ENCODE peak calls at places on chromosome 15, in six cellular contexts. W is kidney epithelial cell; U is aorta; A is ovary; G is breast epithelium; T is CD8-positive, alpha-beta memory T cell. D is an unnamed sample.

GRCh38 chr15:74696808-74697207 is 984 bp upstream of the EDC3 start:
- DNase-seq in W (no peak), U (no peak), A (no peak), G (no peak), T (no peak), D (no peak)

GRCh38 chr15:84982301-84982920 is 755 bp downstream of the PDE8A start:
- DNase-seq in W (no peak), U (peak; percentile 62), A (peak; percentile 56), G (no peak), T (peak; percentile 40), D (peak; percentile 77)

GRCh38 chr15:39357478-39358268 is 223.2 kb upstream of the THBS1 start:
- DNase-seq in W (no peak), U (no peak), A (no peak), G (no peak), T (no peak), D (no peak)

GRCh38 chr15:48963524-48964113 is at the start of gene SHC4:
- DNase-seq in W (no peak), U (peak; percentile 70), A (peak; percentile 67), G (no peak), T (no peak), D (peak; percentile 54)

GRCh38 chr15:51342249-51342999 is 969 bp downstream of the GLDN start:
- DNase-seq in W (no peak), U (no peak), A (no peak), G (no peak), T (no peak), D (peak; percentile 37)

GRCh38 chr15:101459579-101460300 is 29.8 kb downstream of the PCSK6 start:
- DNase-seq in W (no peak), U (no peak), A (no peak), G (no peak), T (no peak), D (no peak)

GRCh38 chr15:85751731-85752421 is 42.8 kb downstream of the KLHL25 start:
- DNase-seq in W (no peak), U (no peak), A (peak; percentile 42), G (no peak), T (no peak), D (no peak)

GRCh38 chr15:31332020-31332680 is 5.5 kb downstream of the KLF13 start:
- DNase-seq in W (no peak), U (no peak), A (no peak), G (no peak), T (no peak), D (no peak)

GRCh38 chr15:58472821-58473581 is 41.2 kb downstream of the LIPC start:
- DNase-seq in W (no peak), U (no peak), A (no peak), G (no peak), T (peak; percentile 15), D (no peak)

GRCh38 chr15:78103406-78104118 is 11.2 kb downstream of the SH2D7 start:
- DNase-seq in W (no peak), U (peak; percentile 69), A (no peak), G (no peak), T (peak; percentile 40), D (no peak)

GRCh38 chr15:52066842-52067544 is 45.6 kb downstream of the BCL2L10 start:
- DNase-seq in W (no peak), U (no peak), A (no peak), G (no peak), T (no peak), D (peak; percentile 62)

GRCh38 chr15:68554716-68555347 is 24.0 kb upstream of the CORO2B start:
- DNase-seq in W (no peak), U (no peak), A (no peak), G (no peak), T (no peak), D (no peak)

GRCh38 chr15:36831125-36831914 is 251.9 kb downstream of the CDIN1 start:
- DNase-seq in W (peak; percentile 39), U (no peak), A (no peak), G (no peak), T (no peak), D (no peak)

GRCh38 chr15:90530250-90531051 is 728 bp downstream of the CRTC3 start:
- DNase-seq in W (no peak), U (peak; percentile 64), A (peak; percentile 80), G (peak; percentile 47), T (peak; percentile 15), D (peak; percentile 51)

GRCh38 chr15:59276225-59277178 is 69.9 kb downstream of the LDHAL6B start:
- DNase-seq in W (no peak), U (no peak), A (no peak), G (no peak), T (no peak), D (peak; percentile 86)

GRCh38 chr15:61974759-61975158 is 85.5 kb downstream of the VPS13C start:
- DNase-seq in W (no peak), U (no peak), A (no peak), G (no peak), T (no peak), D (no peak)

GRCh38 chr15:82737975-82738374 is 28.3 kb upstream of the AP3B2 start:
- DNase-seq in W (no peak), U (no peak), A (no peak), G (no peak), T (no peak), D (no peak)

GRCh38 chr15:98441599-98441998 is 206.7 kb upstream of the IGF1R start:
- DNase-seq in W (no peak), U (no peak), A (no peak), G (no peak), T (no peak), D (no peak)

GRCh38 chr15:75809986-75810750 is 33.1 kb upstream of the UBE2Q2 start:
- DNase-seq in W (no peak), U (no peak), A (no peak), G (no peak), T (no peak), D (peak; percentile 25)

GRCh38 chr15:67931861-67932260 is 92.0 kb upstream of the RNU6-1 start:
- DNase-seq in W (no peak), U (no peak), A (no peak), G (no peak), T (no peak), D (no peak)

GRCh38 chr15:56943398-56943797 is 25.0 kb downstream of the TCF12 start:
- DNase-seq in W (no peak), U (no peak), A (no peak), G (no peak), T (no peak), D (no peak)

GRCh38 chr15:55673287-55673686 is 69.7 kb downstream of the PRTG start:
- DNase-seq in W (no peak), U (no peak), A (no peak), G (no peak), T (no peak), D (no peak)

GRCh38 chr15:37087050-37087691 is 13.2 kb downstream of the MEIS2 start:
- DNase-seq in W (no peak), U (no peak), A (no peak), G (no peak), T (no peak), D (no peak)

DNA sequence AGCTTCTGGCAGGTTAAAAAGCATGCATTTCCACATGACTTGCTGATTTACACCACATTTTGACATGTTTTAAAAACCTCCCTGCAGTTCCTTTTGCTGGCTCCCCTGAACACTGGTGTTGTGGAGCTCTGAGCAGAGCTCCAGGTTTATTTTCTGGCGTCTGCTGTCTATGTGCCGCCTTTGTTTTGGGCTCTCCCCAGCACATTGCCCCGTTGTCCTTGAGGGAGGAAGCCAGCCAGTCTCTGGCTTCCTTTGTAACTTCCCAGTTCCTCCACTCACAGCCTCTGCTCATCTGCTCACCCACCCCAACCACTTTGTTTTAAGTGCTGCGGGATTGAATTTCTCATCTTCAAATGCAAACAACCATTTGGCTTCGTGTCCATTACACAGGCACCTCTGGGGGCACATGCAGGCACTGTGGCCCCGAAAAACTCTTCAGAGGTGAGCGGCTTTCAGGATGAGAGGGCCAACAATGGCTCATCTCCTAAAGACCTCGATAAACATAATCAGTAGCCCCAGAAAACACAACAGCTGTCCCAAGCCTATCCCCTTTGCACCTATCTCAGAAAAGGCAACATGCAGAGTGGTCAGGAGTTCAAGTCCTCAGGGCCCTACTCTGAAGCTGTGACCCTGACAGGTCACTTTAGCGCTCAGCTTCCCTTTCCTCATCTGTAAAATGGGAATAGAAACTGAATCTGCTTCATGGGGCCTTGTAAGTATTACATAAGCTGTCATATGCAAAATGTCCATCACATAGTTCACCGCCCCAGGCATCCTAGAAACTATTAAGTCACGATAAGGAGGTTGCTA is 1.4 kb upstream of the MEF2A start:
- DNase-seq in W (no peak), U (peak; percentile 56), A (peak; percentile 66), G (peak; percentile 38), T (no peak), D (peak; percentile 32)
- H3K4me3 ChIP-seq in W (peak overlapping the region; percentile 91), U (no peak overlapping the region), A (peak overlapping the region; percentile 71), G (peak overlapping the region; percentile 94), T (peak overlapping the region; percentile 46), D (peak overlapping the region; percentile 9)

GRCh38 chr15:60477164-60477563 is 1.8 kb downstream of the ICE2 start:
- DNase-seq in W (no peak), U (no peak), A (no peak), G (no peak), T (no peak), D (no peak)
- H3K4me3 ChIP-seq in W (no peak overlapping the region), U (no peak overlapping the region), A (no peak overlapping the region), G (no peak overlapping the region), T (no peak overlapping the region), D (no peak overlapping the region)

DNA sequence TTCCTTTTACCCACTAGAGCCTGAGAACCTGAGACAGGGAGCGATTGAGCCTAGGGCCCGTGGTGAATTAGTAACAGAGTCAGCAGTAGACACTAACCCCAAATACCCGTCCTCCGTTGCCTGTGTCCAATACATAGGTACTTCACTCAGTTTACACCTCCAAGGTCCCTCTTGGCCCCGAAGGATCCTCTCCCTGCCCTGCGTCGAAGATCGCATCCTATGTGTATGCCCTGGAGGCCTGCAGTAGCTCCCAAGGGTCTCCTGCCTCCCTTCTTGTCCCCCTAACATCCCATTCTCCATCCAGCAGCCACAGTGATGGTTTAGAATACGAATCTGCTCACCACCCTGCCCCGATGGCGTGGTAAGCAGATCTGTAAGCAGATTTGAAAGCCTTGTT is 67.0 kb downstream of the ISG20 start:
- DNase-seq in W (no peak), U (no peak), A (no peak), G (no peak), T (no peak), D (no peak)
- H3K4me3 ChIP-seq in W (peak overlapping the region; percentile 41), U (no peak overlapping the region), A (peak overlapping the region; percentile 57), G (peak overlapping the region; percentile 50), T (no peak overlapping the region), D (peak overlapping the region; percentile 25)

GRCh38 chr15:40762919-40763800 is 708 bp upstream of the GCHFR start:
- DNase-seq in W (no peak), U (peak; percentile 78), A (peak; percentile 84), G (peak; percentile 77), T (no peak), D (peak; percentile 90)

GRCh38 chr15:40766194-40766830 is 2.4 kb downstream of the GCHFR start:
- DNase-seq in W (no peak), U (no peak), A (no peak), G (no peak), T (no peak), D (no peak)

GRCh38 chr15:40766906-40767837 is 2.6 kb upstream of the C15orf62 start:
- DNase-seq in W (no peak), U (no peak), A (no peak), G (no peak), T (no peak), D (no peak)

GRCh38 chr15:40763801-40764765 is at the start of gene GCHFR:
- DNase-seq in W (no peak), U (peak; percentile 87), A (peak; percentile 90), G (peak; percentile 65), T (peak; percentile 61), D (peak; percentile 88)

DNA sequence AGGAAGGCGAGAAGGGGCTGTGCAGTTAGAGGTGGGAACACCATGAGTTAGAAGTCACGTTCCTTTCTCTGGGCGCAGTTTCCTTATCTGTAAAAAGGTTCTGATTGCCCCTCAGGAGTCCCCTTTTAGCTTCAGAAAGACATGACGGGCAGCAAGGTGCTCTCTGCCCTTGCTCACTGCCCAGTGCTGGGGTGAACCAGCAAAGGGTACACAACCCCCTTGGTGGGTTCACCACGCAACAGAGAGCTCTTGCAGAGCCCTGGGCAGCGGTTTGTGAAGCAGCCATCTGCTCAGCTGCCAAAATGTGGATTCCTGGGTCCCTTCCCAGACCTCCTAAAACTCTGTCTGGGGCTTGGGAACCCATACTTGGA is 883 bp downstream of the GCHFR start:
- DNase-seq in W (no peak), U (no peak), A (no peak), G (no peak), T (no peak), D (no peak)
- H3K4me3 ChIP-seq in W (peak overlapping the region; percentile 58), U (peak overlapping the region; percentile 7), A (peak overlapping the region; percentile 69), G (peak overlapping the region; percentile 58), T (peak overlapping the region; percentile 74), D (peak overlapping the region; percentile 59)